ENCODE peak calls at places on chromosomes 2 and 18, in ten cellular contexts. M is PC-9, B is body of pancreas, N is tibial artery, Y is vagina, C is H1, F is A549, P is SK-N-SH, Z is transverse colon, O is mammary epithelial cell. Q is an unnamed sample. For H3K4me1, the result is how much of the 10 kb centered on the place peaks cover.

GRCh38 chr2:201006704-201007103 is 43.2 kb upstream of the ORC2 start:
- DNase-seq in M (no peak), B (no peak), N (no peak), Y (no peak), C (no peak), F (no peak), P (no peak), Z (no peak), O (no peak), Q (no peak)

GRCh38 chr2:97868986-97869721 is 126.6 kb downstream of the TMEM131 start:
- DNase-seq in M (peak), B (no peak), N (no peak), Y (no peak), C (no peak), F (peak), P (no peak), Z (peak), O (peak), Q (no peak)

GRCh38 chr2:176561706-176562105 is 292.5 kb downstream of the MTX2 start:
- DNase-seq in M (no peak), B (no peak), N (no peak), Y (no peak), C (no peak), F (peak), P (no peak), Z (no peak), O (no peak), Q (no peak)

GRCh38 chr2:9250498-9251153 is 44.0 kb downstream of the ASAP2 start:
- DNase-seq in M (peak), B (no peak), N (no peak), Y (no peak), C (no peak), F (no peak), P (no peak), Z (no peak), O (peak), Q (no peak)

GRCh38 chr2:166700079-166700478 is 188.2 kb upstream of the XIRP2 start:
- DNase-seq in M (no peak), B (no peak), N (no peak), Y (no peak), C (no peak), F (no peak), P (peak), Z (no peak), O (no peak), Q (no peak)

GRCh38 chr2:88673363-88673762 is 18.1 kb upstream of the RPIA start:
- DNase-seq in M (no peak), B (no peak), N (no peak), Y (no peak), C (no peak), F (no peak), P (no peak), Z (no peak), O (no peak), Q (no peak)

GRCh38 chr18:53764086-53764485 is 460.4 kb downstream of the MBD2 start:
- DNase-seq in M (no peak), B (no peak), N (no peak), Y (no peak), C (no peak), F (no peak), P (no peak), Z (no peak), O (peak), Q (no peak)

GRCh38 chr18:48408727-48409590 is at the start of gene ZBTB7C:
- DNase-seq in M (no peak), B (peak), N (peak), Y (no peak), C (peak), F (no peak), P (peak), Z (peak), O (peak), Q (no peak)

GRCh38 chr2:70931376-70932000 is 4.2 kb upstream of the ATP6V1B1 start:
- DNase-seq in M (no peak), B (peak), N (peak), Y (peak), C (peak), F (no peak), P (no peak), Z (no peak), O (no peak), Q (no peak)

GRCh38 chr2:61210332-61210981 is 48.5 kb downstream of the C2orf74 start:
- DNase-seq in M (no peak), B (no peak), N (no peak), Y (no peak), C (no peak), F (peak), P (no peak), Z (no peak), O (peak), Q (no peak)

GRCh38 chr2:31332521-31332920 is 82.0 kb downstream of the XDH start:
- DNase-seq in M (no peak), B (no peak), N (no peak), Y (no peak), C (peak), F (no peak), P (no peak), Z (no peak), O (no peak), Q (no peak)

GRCh38 chr2:18247282-18248110 is 313.0 kb downstream of the RDH14 start:
- DNase-seq in M (no peak), B (no peak), N (no peak), Y (no peak), C (no peak), F (no peak), P (no peak), Z (no peak), O (no peak), Q (no peak)

GRCh38 chr2:143668236-143668635 is 539.0 kb downstream of the ARHGAP15 start:
- DNase-seq in M (no peak), B (no peak), N (no peak), Y (no peak), C (no peak), F (no peak), P (no peak), Z (no peak), O (no peak), Q (no peak)

GRCh38 chr2:241157841-241158545 is 7.7 kb downstream of the PPP1R7 start:
- DNase-seq in M (no peak), B (no peak), N (no peak), Y (no peak), C (no peak), F (no peak), P (no peak), Z (no peak), O (no peak), Q (no peak)

GRCh38 chr2:216653093-216653799 is 20.0 kb downstream of the IGFBP2 start:
- DNase-seq in M (no peak), B (no peak), N (no peak), Y (no peak), C (no peak), F (no peak), P (no peak), Z (no peak), O (no peak), Q (no peak)

GRCh38 chr18:58398648-58399398 is 230.1 kb downstream of the ALPK2 start:
- DNase-seq in M (no peak), B (no peak), N (peak), Y (no peak), C (no peak), F (no peak), P (no peak), Z (peak), O (no peak), Q (no peak)

GRCh38 chr18:10705291-10705690 is 179.5 kb downstream of the NAPG start:
- DNase-seq in M (no peak), B (no peak), N (no peak), Y (no peak), C (no peak), F (no peak), P (no peak), Z (no peak), O (no peak), Q (no peak)

GRCh38 chr2:74763962-74764428 is 69.9 kb upstream of the HK2 start:
- DNase-seq in M (no peak), B (no peak), N (no peak), Y (no peak), C (no peak), F (no peak), P (no peak), Z (no peak), O (no peak), Q (no peak)

GRCh38 chr2:173165443-173166234 is 90.0 kb downstream of the MAP3K20 start:
- DNase-seq in M (no peak), B (no peak), N (no peak), Y (no peak), C (no peak), F (no peak), P (no peak), Z (no peak), O (no peak), Q (no peak)
- TF ChIP-seq CTCF in M (no peak), B (no peak), N (no peak), Y (no peak), C (no peak), F (no peak), P (no peak), Z (no peak), O (no peak), Q (no peak)

GRCh38 chr2:15968280-15969178 is 28.2 kb downstream of the MYCN start:
- DNase-seq in M (no peak), B (no peak), N (no peak), Y (no peak), C (no peak), F (no peak), P (no peak), Z (no peak), O (peak), Q (no peak)

GRCh38 chr2:15964936-15965563 is 24.7 kb downstream of the MYCN start:
- DNase-seq in M (no peak), B (no peak), N (no peak), Y (no peak), C (no peak), F (no peak), P (no peak), Z (no peak), O (peak), Q (no peak)

GRCh38 chr2:15965564-15966019 is 25.2 kb downstream of the MYCN start:
- DNase-seq in M (no peak), B (no peak), N (no peak), Y (no peak), C (no peak), F (no peak), P (no peak), Z (no peak), O (no peak), Q (no peak)

GRCh38 chr2:15967415-15968279 is 27.3 kb downstream of the MYCN start:
- DNase-seq in M (no peak), B (no peak), N (no peak), Y (no peak), C (no peak), F (no peak), P (no peak), Z (no peak), O (no peak), Q (no peak)

GRCh38 chr2:15963977-15964670 is 23.8 kb downstream of the MYCN start:
- DNase-seq in M (no peak), B (no peak), N (no peak), Y (no peak), C (no peak), F (no peak), P (no peak), Z (no peak), O (no peak), Q (no peak)
- H3K4me3 ChIP-seq in M (no peak), B (no peak), N (no peak), Y (no peak), C (no peak), F (no peak), P (no peak), Z (no peak), O (no peak), Q (no peak)

GRCh38 chr2:191166756-191167445 is 16.1 kb upstream of the STAT4 start:
- DNase-seq in M (no peak), B (no peak), N (no peak), Y (no peak), C (no peak), F (no peak), P (no peak), Z (no peak), O (no peak), Q (no peak)
- H3K4me1 ChIP-seq in M (half or more), B (under half), N (under half), Y (under half), C (under half), F (half or more), P (under half), Z (under half), O (half or more), Q (under half)

GRCh38 chr2:196758474-196759377 is 40.8 kb downstream of the GTF3C3 start:
- DNase-seq in M (no peak), B (no peak), N (no peak), Y (no peak), C (no peak), F (peak), P (peak), Z (no peak), O (no peak), Q (no peak)
- TF ChIP-seq CTCF in M (peak), B (no peak), N (peak), Y (peak), C (no peak), F (peak), P (peak), Z (peak), O (peak), Q (no peak)

GRCh38 chr18:3409811-3410210 is 40.2 kb upstream of the TGIF1 start:
- DNase-seq in M (no peak), B (no peak), N (no peak), Y (no peak), C (no peak), F (no peak), P (no peak), Z (no peak), O (no peak), Q (no peak)

GRCh38 chr18:3415110-3415509 is 34.9 kb upstream of the TGIF1 start:
- DNase-seq in M (no peak), B (no peak), N (no peak), Y (no peak), C (no peak), F (no peak), P (no peak), Z (no peak), O (no peak), Q (no peak)

GRCh38 chr18:3410273-3410672 is 39.7 kb upstream of the TGIF1 start:
- DNase-seq in M (no peak), B (no peak), N (no peak), Y (no peak), C (no peak), F (no peak), P (no peak), Z (no peak), O (no peak), Q (no peak)

GRCh38 chr18:3411327-3411726 is 38.6 kb upstream of the TGIF1 start:
- DNase-seq in M (peak), B (no peak), N (no peak), Y (no peak), C (no peak), F (peak), P (no peak), Z (no peak), O (no peak), Q (no peak)

GRCh38 chr18:3411854-3412268 is 38.1 kb upstream of the TGIF1 start:
- DNase-seq in M (peak), B (no peak), N (no peak), Y (no peak), C (no peak), F (peak), P (no peak), Z (peak), O (peak), Q (peak)
- H3K4me3 ChIP-seq in M (peak), B (no peak), N (peak), Y (peak), C (no peak), F (peak), P (no peak), Z (peak), O (no peak), Q (no peak)

GRCh38 chr2:159072795-159073194 is 104.4 kb downstream of the TANC1 start:
- DNase-seq in M (no peak), B (no peak), N (no peak), Y (no peak), C (no peak), F (no peak), P (no peak), Z (no peak), O (peak), Q (no peak)
- H3K4me1 ChIP-seq in M (under half), B (under half), N (under half), Y (under half), C (under half), F (under half), P (under half), Z (under half), O (under half), Q (under half)

DNA sequence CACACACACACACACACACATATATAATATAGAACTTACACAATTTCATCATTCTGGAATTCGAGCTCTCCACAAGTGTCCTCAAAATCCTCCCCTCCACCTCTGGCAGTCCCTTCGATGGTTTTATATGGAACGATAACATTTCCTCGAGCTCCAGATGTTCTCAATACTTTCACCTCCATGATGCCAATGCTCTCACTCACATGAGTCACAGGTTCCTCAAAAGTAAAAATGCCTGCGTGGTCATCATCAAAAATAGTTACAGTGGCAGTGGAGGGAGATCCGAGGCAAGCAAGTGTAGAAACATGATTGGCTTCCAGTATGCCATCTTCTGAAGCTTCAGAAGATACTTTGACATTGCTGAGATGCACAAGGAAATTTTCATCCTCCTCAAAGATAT is 23.5 kb downstream of the SLC8A1 start:
- DNase-seq in M (no peak), B (no peak), N (no peak), Y (no peak), C (no peak), F (no peak), P (no peak), Z (no peak), O (no peak), Q (no peak)
- TF ChIP-seq CTCF in M (no peak), B (no peak), N (no peak), Y (no peak), C (no peak), F (no peak), P (no peak), Z (no peak), O (no peak), Q (no peak)